ENCODE peak calls at places on chromosomes 16 and 17, in seven cellular contexts. L is IMR-90, E is H9, O is neuronal stem cell, W is mesendoderm, R is mesenchymal stem cell, M is trophoblast cell. V is an unnamed sample.

GRCh38 chr17:79623786-79624657 is 13.2 kb upstream of the RBFOX3 start:
- DNase-seq in O (no peak), L (no peak), W (no peak), E (peak), M (peak), R (no peak), V (peak)

GRCh38 chr17:57630736-57631135 is 114.4 kb downstream of the CCDC182 start:
- DNase-seq in E (no peak), L (no peak), W (no peak), M (no peak), O (no peak), R (no peak), V (no peak)

GRCh38 chr17:81615401-81615930 is 21.4 kb downstream of the NPLOC4 start:
- DNase-seq in O (no peak), L (no peak), R (no peak), W (no peak), M (no peak), E (no peak), V (no peak)

GRCh38 chr17:53629188-53629587 is 193.5 kb upstream of the KIF2B start:
- DNase-seq in R (no peak), E (no peak), W (no peak), M (peak), O (no peak), L (peak), V (no peak)

GRCh38 chr17:1644493-1645206 is 882 bp downstream of the SCARF1 start:
- DNase-seq in M (peak), O (no peak), L (peak), E (no peak), W (no peak), R (peak), V (no peak)

GRCh38 chr17:49020609-49021008 is 23.4 kb downstream of the IGF2BP1 start:
- DNase-seq in O (no peak), M (no peak), R (no peak), L (no peak), E (no peak), W (no peak), V (no peak)

GRCh38 chr16:1989826-1990335 is at the start of gene SYNGR3:
- DNase-seq in R (no peak), L (no peak), O (no peak), W (peak), M (peak), E (no peak), V (peak)

GRCh38 chr17:35094902-35095301 is 24.8 kb downstream of the RAD51D start:
- DNase-seq in R (peak), E (no peak), W (peak), M (peak), L (peak), O (no peak), V (no peak)

GRCh38 chr17:29615048-29615385 is 7.7 kb downstream of the CORO6 start:
- DNase-seq in E (no peak), R (peak), M (peak), O (no peak), W (no peak), L (no peak), V (no peak)

GRCh38 chr16:30382398-30383015 is at the start of gene SEPTIN1:
- DNase-seq in R (no peak), W (no peak), L (no peak), E (no peak), M (no peak), O (no peak), V (no peak)

GRCh38 chr17:55056530-55056929 is 88.0 kb downstream of the STXBP4 start:
- DNase-seq in L (no peak), W (no peak), O (no peak), M (no peak), E (no peak), R (no peak), V (no peak)

GRCh38 chr16:66581246-66581952 is 2.1 kb downstream of the CMTM2 start:
- DNase-seq in O (no peak), L (peak), W (no peak), R (no peak), E (no peak), M (no peak), V (no peak)

GRCh38 chr17:3802461-3803307 is 1.7 kb upstream of the ITGAE start:
- DNase-seq in M (no peak), L (peak), E (no peak), W (no peak), O (no peak), R (peak), V (no peak)

GRCh38 chr16:71726491-71727319 is 2.2 kb upstream of the PHLPP2 start:
- DNase-seq in O (no peak), M (no peak), W (no peak), E (no peak), L (no peak), R (no peak), V (no peak)

GRCh38 chr16:23407436-23408125 is 45.4 kb downstream of the COG7 start:
- DNase-seq in R (no peak), M (no peak), W (no peak), L (no peak), O (no peak), E (no peak), V (no peak)

DNA sequence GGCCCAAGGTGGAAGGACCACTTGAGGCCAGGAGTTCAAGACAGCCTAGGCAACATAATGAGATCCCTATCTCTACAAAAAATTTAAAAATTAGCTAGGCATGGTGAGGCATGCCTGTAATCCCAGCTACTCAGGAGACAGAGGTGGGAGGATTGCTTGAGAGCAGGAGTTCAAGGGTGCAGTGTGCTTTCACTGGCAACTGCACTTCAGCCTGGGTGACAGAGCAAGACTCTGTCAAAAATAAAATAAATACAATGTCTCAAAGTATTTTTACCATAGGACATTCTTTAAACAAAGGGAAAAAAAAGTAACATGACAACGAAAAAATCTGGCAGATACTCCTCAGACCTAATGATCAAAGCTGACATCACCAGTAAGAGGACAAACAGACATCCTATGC is 72.6 kb downstream of the FBXL20 start:
- DNase-seq in M (no peak), W (no peak), L (peak), E (no peak), O (no peak), R (no peak), V (no peak)
- H3K9ac ChIP-seq in M (no peak), W (no peak), L (no peak), E (no peak), O (no peak), R (no peak), V (no peak)

DNA sequence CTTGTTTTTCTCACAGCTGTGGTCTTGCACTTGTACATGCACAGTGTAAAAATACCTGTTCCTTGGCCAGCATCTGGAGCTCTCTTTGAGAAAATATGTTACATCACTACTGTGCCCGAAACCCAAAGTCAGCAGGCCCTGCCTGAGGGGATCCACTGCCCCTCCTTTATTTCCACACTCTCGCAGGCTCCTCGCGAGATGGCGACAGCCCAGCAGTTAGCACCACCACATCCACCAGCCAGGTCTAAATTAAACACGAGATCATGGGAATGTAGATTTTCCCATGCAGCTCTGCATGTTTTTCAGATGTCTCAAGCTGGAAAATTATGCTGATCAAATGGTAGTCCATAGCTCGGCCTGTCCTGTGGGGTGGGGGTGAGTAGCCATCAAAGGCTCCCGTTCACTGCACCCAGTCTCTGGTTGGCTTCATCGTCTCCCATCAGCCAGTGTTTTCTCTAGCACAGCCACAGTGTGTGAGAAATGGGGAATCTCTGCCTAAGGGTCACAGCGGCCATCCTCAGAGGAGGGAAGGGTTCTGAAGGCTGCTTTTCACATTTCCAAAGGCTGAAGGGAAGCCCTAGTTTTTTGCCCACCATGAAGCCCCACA is 34.7 kb downstream of the EPN2 start:
- DNase-seq in O (no peak), M (no peak), E (no peak), R (no peak), W (no peak), L (peak), V (no peak)
- H2AK5ac ChIP-seq in O (no peak), M (no peak), E (no peak), R (no peak), W (no peak), L (no peak), V (no peak)

DNA sequence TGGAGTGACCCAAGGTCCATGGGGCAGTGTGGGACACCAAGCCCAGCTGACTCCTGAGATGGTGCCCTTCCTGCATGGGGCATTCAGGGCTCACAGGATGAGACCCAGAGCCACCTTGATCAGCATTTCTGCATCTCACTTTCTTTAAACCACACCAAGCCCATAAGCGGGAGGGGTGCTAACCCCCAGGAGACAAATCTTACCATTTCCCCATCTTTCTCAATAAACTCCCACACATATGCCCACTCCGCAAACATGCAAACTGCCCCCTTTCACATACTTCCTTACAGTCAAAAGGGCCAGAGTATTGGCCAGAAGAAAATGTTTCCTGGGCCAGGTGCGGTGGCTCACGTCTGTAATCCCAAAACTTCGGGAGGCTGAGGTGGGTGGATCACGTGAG is 3.7 kb upstream of the SLC39A11 start:
- DNase-seq in M (no peak), R (no peak), E (no peak), O (no peak), W (no peak), L (no peak), V (no peak)
- H3K18ac ChIP-seq in M (no peak), R (no peak), E (no peak), O (no peak), W (no peak), L (no peak), V (no peak)

DNA sequence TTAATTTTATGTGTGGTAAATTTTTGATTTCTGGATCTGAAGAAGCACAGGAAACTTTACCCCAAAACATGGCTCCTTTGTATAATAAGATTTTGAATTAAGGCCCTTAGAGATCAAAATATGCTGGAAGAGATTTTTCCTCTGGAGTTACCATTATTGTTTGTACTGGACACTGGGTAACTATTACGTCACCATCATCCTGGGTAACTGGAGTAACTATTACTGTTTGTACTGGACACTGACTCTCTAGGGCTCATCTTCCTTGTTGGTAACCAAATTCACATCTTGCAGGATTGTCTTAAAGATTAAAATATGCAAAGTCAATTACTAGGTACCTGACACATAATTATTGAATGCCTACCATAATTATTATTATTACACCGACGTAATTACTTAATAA is 593.8 kb upstream of the GOT2 start:
- DNase-seq in R (no peak), W (no peak), L (no peak), M (no peak), E (no peak), O (no peak), V (no peak)
- H3K9ac ChIP-seq in R (no peak), W (no peak), L (no peak), M (no peak), E (no peak), O (no peak), V (no peak)

DNA sequence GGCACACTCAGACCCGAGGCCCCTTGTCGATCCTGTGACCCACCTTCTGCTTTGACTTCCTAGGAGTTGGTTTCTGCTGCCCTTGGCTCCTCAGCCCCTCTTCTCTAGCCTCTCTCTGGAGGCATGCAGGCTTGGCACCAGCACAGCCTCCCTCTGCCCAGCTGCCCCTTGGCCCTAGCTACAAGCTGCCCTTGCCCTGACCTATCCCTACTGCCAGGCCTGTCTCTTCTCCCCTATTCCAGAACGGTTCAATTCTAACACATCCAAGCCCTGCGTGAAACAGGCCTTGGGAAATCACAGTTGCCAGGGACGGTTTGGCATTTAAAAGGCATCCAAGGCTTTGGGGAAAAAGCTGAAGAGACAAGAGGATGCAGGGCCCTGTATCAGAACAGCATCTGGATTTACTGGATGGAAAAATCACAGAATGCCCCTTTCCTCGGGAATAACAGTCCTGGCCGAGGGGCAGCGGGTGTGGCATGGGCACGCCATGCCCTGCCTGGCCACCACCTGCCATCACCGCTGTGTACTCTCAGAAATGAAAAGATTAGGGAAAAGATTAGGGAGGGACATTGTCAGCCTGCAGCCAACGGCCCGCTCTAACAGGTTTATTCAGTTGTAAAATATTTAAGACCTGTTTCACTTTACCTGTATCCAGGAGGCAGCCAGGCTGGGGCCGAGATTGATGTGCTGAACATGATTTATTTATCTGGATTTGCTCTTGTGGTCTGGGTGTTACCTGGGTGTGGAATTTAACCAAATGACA is 15.8 kb downstream of the RAI1 start:
- DNase-seq in R (no peak), O (no peak), E (no peak), L (no peak), W (no peak), M (peak), V (no peak)
- H2AK5ac ChIP-seq in R (peak), O (peak), E (no peak), L (peak), W (peak), M (no peak), V (peak)

GRCh38 chr16:60392380-60392779 is 1643.9 kb downstream of the CDH8 start:
- DNase-seq in R (no peak), L (no peak), E (no peak), M (no peak), W (no peak), O (no peak), V (no peak)
- H3K18ac ChIP-seq in R (no peak), L (no peak), E (no peak), M (no peak), W (no peak), O (no peak), V (no peak)

GRCh38 chr17:40067710-40068109 is 4.9 kb downstream of the THRA start:
- DNase-seq in M (no peak), E (peak), W (no peak), O (no peak), L (no peak), R (no peak), V (no peak)

GRCh38 chr17:40065041-40065770 is 2.4 kb downstream of the THRA start:
- DNase-seq in E (no peak), W (no peak), L (peak), O (no peak), M (no peak), R (peak), V (no peak)

GRCh38 chr17:40063915-40064531 is 1.3 kb downstream of the THRA start:
- DNase-seq in O (no peak), E (peak), R (no peak), L (no peak), W (no peak), M (no peak), V (no peak)

GRCh38 chr17:40068129-40068581 is 5.4 kb downstream of the THRA start:
- DNase-seq in W (no peak), M (no peak), L (no peak), E (peak), O (no peak), R (no peak), V (no peak)

DNA sequence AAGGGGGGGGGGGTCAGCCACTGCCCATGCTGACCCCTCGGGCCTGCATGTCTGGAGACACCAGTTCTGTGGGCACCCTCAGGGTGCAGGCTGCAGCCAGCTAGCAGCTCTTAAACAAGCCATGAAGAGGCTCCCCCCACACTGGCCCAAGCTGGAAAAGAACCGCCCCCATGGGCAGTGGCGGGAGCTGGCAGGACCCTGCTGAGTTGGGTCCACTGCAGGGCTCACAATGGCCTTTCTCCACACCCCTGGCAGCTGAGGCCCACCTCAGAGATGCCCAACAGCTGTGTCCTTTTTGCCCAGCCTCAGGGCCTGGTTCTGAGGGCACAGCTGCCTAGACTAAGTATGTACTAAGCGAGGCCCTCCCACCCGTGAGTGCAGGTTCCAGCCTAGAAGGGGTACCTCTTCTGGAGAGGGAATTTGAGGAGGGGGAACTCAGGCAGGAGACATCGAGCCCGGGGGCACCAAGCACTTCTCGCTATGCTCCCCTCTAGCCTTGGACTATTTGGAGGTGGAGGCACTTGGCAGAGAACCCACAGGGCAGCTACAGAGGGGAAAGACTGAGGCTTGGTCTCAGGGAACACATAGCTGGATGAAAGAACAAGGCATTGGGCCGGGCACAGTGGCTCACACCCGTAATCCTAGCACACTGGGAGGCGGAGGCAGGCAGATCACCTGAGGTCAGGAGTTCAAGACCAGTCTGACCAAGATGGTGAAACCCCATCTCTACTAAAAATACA is 3.2 kb downstream of the THRA start:
- DNase-seq in L (no peak), R (no peak), O (no peak), E (peak), W (no peak), M (no peak), V (no peak)
- H3K9ac ChIP-seq in L (peak), R (no peak), O (peak), E (no peak), W (no peak), M (no peak), V (no peak)

V was measured in H1.